ENCODE peak calls at places on chromosome 20, in ten cellular contexts. One of them, this sample, is unnamed.
A peak's percentile ranks its signal among the peaks of the same experiment; 100 is the strongest.

GRCh38 chr20:1005452-1006027 is 3.4 kb upstream of the RSPO4 start:
- DNase-seq in activated CD8-positive, alpha-beta memory T cell treated with anti-CD3 and anti-CD28 coated beads for 24 hours: no peak
- DNase-seq in amniotic stem cell: no peak
- DNase-seq in NCI-H146: peak; percentile 19
- DNase-seq in CD4-positive, alpha-beta memory T cell: peak; percentile 13
- DNase-seq in hepatocyte: peak; percentile 67
- DNase-seq in NB4: peak; percentile 54
- DNase-seq in prostate gland: no peak
- DNase-seq in foreskin fibroblast: peak; percentile 45
- DNase-seq in Right ventricle myocardium superior: no peak
- DNase-seq in this sample: peak; percentile 28

GRCh38 chr20:57053798-57054552 is 212.5 kb downstream of the BMP7 start:
- DNase-seq in activated CD8-positive, alpha-beta memory T cell treated with anti-CD3 and anti-CD28 coated beads for 24 hours: no peak
- DNase-seq in amniotic stem cell: no peak
- DNase-seq in NCI-H146: no peak
- DNase-seq in CD4-positive, alpha-beta memory T cell: no peak
- DNase-seq in hepatocyte: no peak
- DNase-seq in NB4: no peak
- DNase-seq in prostate gland: no peak
- DNase-seq in foreskin fibroblast: no peak
- DNase-seq in Right ventricle myocardium superior: no peak
- DNase-seq in this sample: no peak

GRCh38 chr20:9220874-9221547 is 152.1 kb downstream of the PLCB4 start:
- DNase-seq in activated CD8-positive, alpha-beta memory T cell treated with anti-CD3 and anti-CD28 coated beads for 24 hours: no peak
- DNase-seq in amniotic stem cell: no peak
- DNase-seq in NCI-H146: no peak
- DNase-seq in CD4-positive, alpha-beta memory T cell: no peak
- DNase-seq in hepatocyte: peak; percentile 9
- DNase-seq in NB4: no peak
- DNase-seq in prostate gland: no peak
- DNase-seq in foreskin fibroblast: peak; percentile 46
- DNase-seq in Right ventricle myocardium superior: no peak
- DNase-seq in this sample: no peak

GRCh38 chr20:63836335-63837133 is 5.5 kb upstream of the ZBTB46 start:
- DNase-seq in activated CD8-positive, alpha-beta memory T cell treated with anti-CD3 and anti-CD28 coated beads for 24 hours: no peak
- DNase-seq in amniotic stem cell: no peak
- DNase-seq in NCI-H146: no peak
- DNase-seq in CD4-positive, alpha-beta memory T cell: no peak
- DNase-seq in hepatocyte: no peak
- DNase-seq in NB4: peak; percentile 34
- DNase-seq in prostate gland: no peak
- DNase-seq in foreskin fibroblast: no peak
- DNase-seq in Right ventricle myocardium superior: no peak
- DNase-seq in this sample: no peak

GRCh38 chr20:63703471-63703975 is 4.3 kb downstream of the ARFRP1 start:
- DNase-seq in activated CD8-positive, alpha-beta memory T cell treated with anti-CD3 and anti-CD28 coated beads for 24 hours: no peak
- DNase-seq in amniotic stem cell: no peak
- DNase-seq in NCI-H146: no peak
- DNase-seq in CD4-positive, alpha-beta memory T cell: no peak
- DNase-seq in hepatocyte: no peak
- DNase-seq in NB4: peak; percentile 7
- DNase-seq in prostate gland: no peak
- DNase-seq in foreskin fibroblast: no peak
- DNase-seq in Right ventricle myocardium superior: no peak
- DNase-seq in this sample: no peak

GRCh38 chr20:44540834-44541233 is 19.0 kb upstream of the SERINC3 start:
- DNase-seq in activated CD8-positive, alpha-beta memory T cell treated with anti-CD3 and anti-CD28 coated beads for 24 hours: no peak
- DNase-seq in amniotic stem cell: peak; percentile 34
- DNase-seq in NCI-H146: no peak
- DNase-seq in CD4-positive, alpha-beta memory T cell: no peak
- DNase-seq in hepatocyte: no peak
- DNase-seq in NB4: no peak
- DNase-seq in prostate gland: no peak
- DNase-seq in foreskin fibroblast: peak; percentile 70
- DNase-seq in Right ventricle myocardium superior: no peak
- DNase-seq in this sample: no peak

GRCh38 chr20:4135385-4136077 is 120.2 kb upstream of the RNF24 start:
- DNase-seq in activated CD8-positive, alpha-beta memory T cell treated with anti-CD3 and anti-CD28 coated beads for 24 hours: peak; percentile 43
- DNase-seq in amniotic stem cell: peak; percentile 96
- DNase-seq in NCI-H146: no peak
- DNase-seq in CD4-positive, alpha-beta memory T cell: no peak
- DNase-seq in hepatocyte: peak; percentile 91
- DNase-seq in NB4: peak; percentile 69
- DNase-seq in prostate gland: no peak
- DNase-seq in foreskin fibroblast: peak; percentile 98
- DNase-seq in Right ventricle myocardium superior: no peak
- DNase-seq in this sample: no peak

GRCh38 chr20:61630816-61631215 is 378.8 kb downstream of the CDH4 start:
- DNase-seq in activated CD8-positive, alpha-beta memory T cell treated with anti-CD3 and anti-CD28 coated beads for 24 hours: no peak
- DNase-seq in amniotic stem cell: no peak
- DNase-seq in NCI-H146: no peak
- DNase-seq in CD4-positive, alpha-beta memory T cell: no peak
- DNase-seq in hepatocyte: no peak
- DNase-seq in NB4: no peak
- DNase-seq in prostate gland: no peak
- DNase-seq in foreskin fibroblast: no peak
- DNase-seq in Right ventricle myocardium superior: no peak
- DNase-seq in this sample: no peak

GRCh38 chr20:51387125-51387865 is 155.2 kb downstream of the NFATC2 start:
- DNase-seq in activated CD8-positive, alpha-beta memory T cell treated with anti-CD3 and anti-CD28 coated beads for 24 hours: no peak
- DNase-seq in amniotic stem cell: no peak
- DNase-seq in NCI-H146: peak; percentile 54
- DNase-seq in CD4-positive, alpha-beta memory T cell: no peak
- DNase-seq in hepatocyte: no peak
- DNase-seq in NB4: no peak
- DNase-seq in prostate gland: no peak
- DNase-seq in foreskin fibroblast: no peak
- DNase-seq in Right ventricle myocardium superior: no peak
- DNase-seq in this sample: no peak

GRCh38 chr20:58550661-58551060 is 35.5 kb upstream of the APCDD1L start:
- DNase-seq in activated CD8-positive, alpha-beta memory T cell treated with anti-CD3 and anti-CD28 coated beads for 24 hours: no peak
- DNase-seq in amniotic stem cell: peak; percentile 84
- DNase-seq in NCI-H146: no peak
- DNase-seq in CD4-positive, alpha-beta memory T cell: no peak
- DNase-seq in hepatocyte: peak; percentile 30
- DNase-seq in NB4: no peak
- DNase-seq in prostate gland: peak; percentile 40
- DNase-seq in foreskin fibroblast: peak; percentile 39
- DNase-seq in Right ventricle myocardium superior: no peak
- DNase-seq in this sample: no peak

GRCh38 chr20:56200456-56200855 is 48.1 kb upstream of the MC3R start:
- DNase-seq in activated CD8-positive, alpha-beta memory T cell treated with anti-CD3 and anti-CD28 coated beads for 24 hours: no peak
- DNase-seq in amniotic stem cell: no peak
- DNase-seq in NCI-H146: no peak
- DNase-seq in CD4-positive, alpha-beta memory T cell: no peak
- DNase-seq in hepatocyte: no peak
- DNase-seq in NB4: peak; percentile 50
- DNase-seq in prostate gland: no peak
- DNase-seq in foreskin fibroblast: no peak
- DNase-seq in Right ventricle myocardium superior: no peak
- DNase-seq in this sample: peak; percentile 20

This sample was measured in KBM-7.